ENCODE peak calls at places on chromosomes 16 and 17, in seven cellular contexts. M, A, O, I, K, P and E are unnamed samples.

GRCh38 chr16:84924339-84925091 is 86.8 kb downstream of the ZDHHC7 start:
- DNase-seq in M (no peak), A (no peak), O (no peak), I (no peak), K (no peak), P (no peak), E (no peak)

GRCh38 chr16:50245417-50246298 is 20.7 kb upstream of the ADCY7 start:
- DNase-seq in M (no peak), A (no peak), O (peak; percentile 68), I (peak; percentile 96), K (no peak), P (peak; percentile 23), E (peak; percentile 68)

GRCh38 chr17:7408341-7408740 is 696 bp downstream of the NLGN2 start:
- DNase-seq in M (no peak), A (peak; percentile 16), O (no peak), I (peak; percentile 81), K (no peak), P (no peak), E (no peak)

GRCh38 chr17:37607637-37608368 is 1.4 kb downstream of the SYNRG start:
- DNase-seq in M (no peak), A (no peak), O (no peak), I (peak; percentile 34), K (no peak), P (no peak), E (no peak)

GRCh38 chr17:55200904-55201608 is 63.7 kb upstream of the HLF start:
- DNase-seq in M (no peak), A (no peak), O (no peak), I (no peak), K (no peak), P (no peak), E (no peak)

GRCh38 chr16:228151-228855 is 946 bp downstream of the LUC7L start:
- DNase-seq in M (no peak), A (no peak), O (no peak), I (no peak), K (no peak), P (no peak), E (no peak)

GRCh38 chr16:51271156-51271555 is 120.1 kb upstream of the SALL1 start:
- DNase-seq in M (no peak), A (no peak), O (no peak), I (no peak), K (no peak), P (no peak), E (no peak)

GRCh38 chr17:21843951-21844590 is 151.7 kb downstream of the KCNJ18 start:
- DNase-seq in M (no peak), A (no peak), O (no peak), I (no peak), K (no peak), P (no peak), E (no peak)

GRCh38 chr17:52134641-52135040 is 23.9 kb downstream of the CA10 start:
- DNase-seq in M (no peak), A (no peak), O (no peak), I (no peak), K (no peak), P (no peak), E (no peak)

GRCh38 chr17:75844530-75845057 is 390 bp upstream of the UNC13D start:
- DNase-seq in M (no peak), A (no peak), O (no peak), I (peak; percentile 59), K (no peak), P (no peak), E (peak; percentile 62)